ENCODE peak calls at places on chromosomes 3 and 15, in five cellular contexts. E is glutamatergic neuron, O is Calu3, R is mesothelial cell of epicardium, G is astrocyte of the spinal cord. K is an unnamed sample.

GRCh38 chr3:172012775-172013174 is 26.6 kb upstream of the FNDC3B start:
- DNase-seq in O (no peak), R (no peak), E (no peak), G (no peak), K (no peak)

GRCh38 chr15:29403778-29404177 is 134.2 kb upstream of the NSMCE3 start:
- DNase-seq in R (no peak), G (no peak), O (no peak), E (no peak), K (no peak)

GRCh38 chr15:96326551-96327154 is 3.8 kb upstream of the NR2F2 start:
- DNase-seq in E (peak), O (no peak), G (peak), R (peak), K (no peak)

GRCh38 chr15:29309139-29309538 is 39.5 kb upstream of the NSMCE3 start:
- DNase-seq in G (no peak), R (no peak), E (no peak), O (no peak), K (no peak)

GRCh38 chr3:132014105-132014504 is 20.7 kb downstream of the CPNE4 start:
- DNase-seq in G (no peak), R (no peak), E (no peak), O (no peak), K (no peak)

GRCh38 chr3:159185443-159186050 is 383.7 kb downstream of the MFSD1 start:
- DNase-seq in O (no peak), G (no peak), E (no peak), R (no peak), K (no peak)

GRCh38 chr3:192571197-192571791 is 156.0 kb downstream of the FGF12 start:
- DNase-seq in G (peak), O (no peak), R (no peak), E (no peak), K (peak)

GRCh38 chr15:83380026-83380425 is 67.1 kb upstream of the SH3GL3 start:
- DNase-seq in E (no peak), R (no peak), O (no peak), G (no peak), K (no peak)

GRCh38 chr15:77836116-77836798 is 203.5 kb upstream of the LINGO1 start:
- DNase-seq in O (no peak), E (no peak), R (no peak), G (peak), K (no peak)

GRCh38 chr3:25910997-25911396 is 121.1 kb downstream of the OXSM start:
- DNase-seq in R (no peak), O (peak), G (peak), E (peak), K (no peak)

GRCh38 chr3:9932843-9933560 is 632 bp upstream of the CRELD1 start:
- DNase-seq in O (peak), E (peak), G (peak), R (peak), K (no peak)

GRCh38 chr15:88651971-88652370 is 13.2 kb downstream of the ISG20 start:
- DNase-seq in O (no peak), R (peak), G (no peak), E (no peak), K (no peak)

GRCh38 chr3:34056951-34057390 is 258.5 kb downstream of the PDCD6IP start:
- DNase-seq in G (peak), O (peak), R (no peak), E (no peak), K (no peak)

GRCh38 chr3:52787672-52788625 is 6.6 kb upstream of the ITIH3 start:
- DNase-seq in R (no peak), O (no peak), E (peak), G (no peak), K (no peak)

GRCh38 chr3:127195417-127195816 is 2.5 kb downstream of the PRR23E start:
- DNase-seq in G (no peak), E (no peak), O (no peak), R (no peak), K (no peak)

GRCh38 chr3:138328341-138328740 is 1.3 kb downstream of the NME9 start:
- DNase-seq in E (no peak), R (no peak), O (no peak), G (no peak), K (no peak)

GRCh38 chr3:70716832-70717231 is 404.4 kb upstream of the MDFIC2 start:
- DNase-seq in G (peak), R (no peak), O (no peak), E (no peak), K (peak)

GRCh38 chr3:45479627-45480026 is 91.3 kb downstream of the LARS2 start:
- DNase-seq in E (no peak), O (peak), R (no peak), G (peak), K (peak)

GRCh38 chr15:97235285-97235985 is 725.1 kb upstream of the ARRDC4 start:
- DNase-seq in E (peak), O (peak), R (peak), G (peak), K (no peak)

GRCh38 chr3:128318275-128318920 is 148.3 kb downstream of the DNAJB8 start:
- DNase-seq in O (no peak), G (no peak), E (no peak), R (peak), K (no peak)

GRCh38 chr3:192422998-192423349 is 304.4 kb downstream of the FGF12 start:
- DNase-seq in E (no peak), G (peak), R (no peak), O (no peak), K (no peak)

GRCh38 chr15:70777156-70777926 is 14.0 kb upstream of the UACA start:
- DNase-seq in R (no peak), O (no peak), E (no peak), G (no peak), K (no peak)

GRCh38 chr15:23447107-23447500 is at the start of gene GOLGA6L2:
- DNase-seq in E (no peak), R (no peak), O (no peak), G (no peak), K (no peak)

GRCh38 chr3:124492824-124493223 is 237.4 kb upstream of the UMPS start:
- DNase-seq in G (peak), R (no peak), O (peak), E (peak), K (no peak)

GRCh38 chr3:96900600-96900999 is 86.2 kb downstream of the EPHA6 start:
- DNase-seq in R (no peak), G (no peak), O (no peak), E (no peak), K (no peak)

GRCh38 chr15:37877851-37878577 is 56.4 kb upstream of the TMCO5A start:
- DNase-seq in O (no peak), G (peak), E (no peak), R (no peak), K (peak)

GRCh38 chr15:36632196-36632595 is 52.8 kb downstream of the CDIN1 start:
- DNase-seq in O (no peak), R (no peak), G (peak), E (no peak), K (peak)

GRCh38 chr3:141336672-141337522 is 31.4 kb upstream of the ZBTB38 start:
- DNase-seq in O (no peak), E (no peak), G (peak), R (no peak), K (no peak)

GRCh38 chr3:59979542-59979941 is 929.7 kb upstream of the CFAP20DC start:
- DNase-seq in R (no peak), G (no peak), E (no peak), O (no peak), K (no peak)

DNA sequence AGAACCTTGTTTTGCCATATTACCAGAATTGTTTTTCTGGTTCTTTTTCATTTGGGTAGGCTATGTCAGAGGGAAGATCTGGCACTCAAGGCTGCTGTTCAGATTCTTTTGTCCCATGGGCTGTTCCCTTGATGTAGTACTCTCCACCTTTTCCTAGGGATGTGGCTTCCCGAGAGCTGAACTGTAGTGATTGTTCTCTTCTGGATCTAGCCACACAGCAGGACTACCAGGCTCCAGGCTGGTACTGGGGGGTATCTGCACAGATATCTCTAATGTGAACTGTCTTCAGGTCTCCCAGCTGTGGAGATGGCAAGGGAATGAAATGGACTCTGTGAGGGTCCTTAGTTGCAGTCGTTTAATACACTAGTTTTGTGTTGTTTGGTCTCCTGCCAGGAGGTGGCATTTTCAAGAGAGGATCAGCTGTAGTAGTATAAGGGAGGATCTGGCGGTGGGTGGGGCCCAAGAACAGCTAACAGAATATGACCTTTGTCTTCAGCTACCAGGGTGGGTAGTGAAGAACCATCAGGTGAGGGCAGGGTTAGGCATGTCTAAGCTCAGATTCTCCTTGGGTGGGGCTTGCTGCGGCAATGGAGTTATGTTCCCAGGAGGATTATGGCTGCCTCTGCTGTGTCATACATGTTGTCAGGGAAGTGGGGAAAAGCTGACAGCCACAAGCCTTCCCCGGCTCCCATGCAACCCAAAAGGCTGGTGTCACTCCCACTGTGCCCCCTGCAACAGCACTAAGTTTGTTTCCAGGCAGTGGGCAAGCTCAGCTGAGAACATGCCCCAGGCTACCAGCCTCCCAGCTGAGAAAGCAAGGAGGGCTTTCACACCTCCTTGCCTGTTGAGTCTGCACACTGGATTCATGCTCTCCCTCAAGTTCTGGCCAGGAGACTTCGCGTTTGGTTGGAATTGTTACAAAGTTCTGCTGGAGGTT is 252.5 kb downstream of the ISL2 start:
- DNase-seq in E (no peak), G (no peak), R (no peak), O (no peak), K (no peak)
- TF ChIP-seq CTCF in E (no peak), G (no peak), R (no peak), O (no peak), K (no peak)

GRCh38 chr3:57826286-57826951 is 70.3 kb downstream of the SLMAP start:
- DNase-seq in G (no peak), E (no peak), R (no peak), O (no peak), K (no peak)
- TF ChIP-seq CTCF in G (no peak), E (no peak), R (no peak), O (no peak), K (no peak)

GRCh38 chr3:175266478-175266877 is 407.3 kb downstream of the NAALADL2 start:
- DNase-seq in E (no peak), G (peak), O (no peak), R (no peak), K (no peak)

GRCh38 chr3:175270199-175270837 is 411.2 kb downstream of the NAALADL2 start:
- DNase-seq in R (no peak), E (no peak), O (no peak), G (peak), K (no peak)

GRCh38 chr3:175269394-175269793 is 410.3 kb downstream of the NAALADL2 start:
- DNase-seq in R (no peak), O (no peak), G (no peak), E (no peak), K (no peak)

GRCh38 chr3:175266993-175267960 is 408.1 kb downstream of the NAALADL2 start:
- DNase-seq in E (no peak), O (no peak), G (peak), R (no peak), K (peak)
- TF ChIP-seq CTCF in E (no peak), O (no peak), G (no peak), R (no peak), K (no peak)

GRCh38 chr3:129324855-129325254 is 46.2 kb downstream of the HMCES start:
- DNase-seq in E (no peak), O (no peak), R (no peak), G (no peak), K (no peak)

GRCh38 chr3:129326138-129326537 is 47.5 kb downstream of the HMCES start:
- DNase-seq in G (no peak), R (no peak), E (no peak), O (no peak), K (no peak)

GRCh38 chr3:129321887-129322286 is 43.2 kb downstream of the HMCES start:
- DNase-seq in E (no peak), O (no peak), R (no peak), G (no peak), K (no peak)

GRCh38 chr3:129325383-129325782 is 46.7 kb downstream of the HMCES start:
- DNase-seq in E (no peak), R (no peak), O (no peak), G (no peak), K (no peak)

DNA sequence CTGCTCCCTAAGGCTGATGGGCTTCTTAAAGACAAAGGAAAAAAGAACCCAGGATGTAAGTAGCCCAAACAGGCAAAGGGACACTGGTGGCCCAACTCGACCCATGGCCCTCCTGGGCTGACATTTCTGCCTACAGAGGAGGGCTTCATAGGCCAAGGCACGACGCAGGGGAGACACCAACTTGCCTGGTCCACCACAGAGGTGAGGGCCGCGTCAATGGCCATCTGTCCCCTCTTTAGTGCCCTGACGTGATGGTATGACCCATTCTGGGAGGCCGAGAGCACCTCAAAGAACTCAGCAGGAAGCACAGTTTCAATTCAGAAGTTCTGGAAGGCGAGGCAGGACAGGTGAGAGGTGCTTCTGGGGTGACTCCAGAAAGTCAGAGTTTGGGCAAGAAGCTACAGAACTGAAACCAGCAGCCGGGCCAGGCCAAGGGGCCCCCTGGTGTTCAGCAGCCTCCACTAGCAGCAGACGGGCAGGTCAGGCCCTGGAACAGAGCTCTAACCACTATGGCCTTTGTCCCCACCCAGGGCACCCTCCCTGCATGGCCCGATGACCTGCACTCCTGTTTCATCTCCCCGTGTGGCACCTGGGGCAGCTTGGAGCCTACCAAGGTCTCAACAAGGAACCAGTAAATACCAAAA is 45.1 kb downstream of the HMCES start:
- DNase-seq in R (no peak), G (no peak), O (no peak), E (no peak), K (no peak)
- TF ChIP-seq CTCF in R (no peak), G (no peak), O (peak), E (no peak), K (no peak)

K was measured in HFF-Myc.